ENCODE peak calls at places on chromosomes 6 and 20, in five cellular contexts. One of them, this sample, is unnamed.

GRCh38 chr20:23205221-23205620 is 119.1 kb upstream of the CD93 start:
- DNase-seq in HCT116: no peak
- DNase-seq in HepG2: no peak
- DNase-seq in H1: no peak
- DNase-seq in K562: no peak
- DNase-seq in this sample: no peak

GRCh38 chr20:17465236-17465635 is 65.9 kb downstream of the BFSP1 start:
- DNase-seq in HCT116: no peak
- DNase-seq in H1: no peak
- DNase-seq in K562: no peak
- DNase-seq in HepG2: no peak
- DNase-seq in this sample: no peak

GRCh38 chr6:10384719-10385511 is 30.0 kb downstream of the TFAP2A start:
- DNase-seq in K562: no peak
- DNase-seq in HepG2: no peak
- DNase-seq in H1: no peak
- DNase-seq in HCT116: no peak
- DNase-seq in this sample: no peak

GRCh38 chr20:13493143-13493542 is 145.6 kb downstream of the TASP1 start:
- DNase-seq in H1: no peak
- DNase-seq in HCT116: no peak
- DNase-seq in K562: no peak
- DNase-seq in HepG2: no peak
- DNase-seq in this sample: no peak

GRCh38 chr20:14790771-14791517 is 453.5 kb upstream of the FLRT3 start:
- DNase-seq in HCT116: no peak
- DNase-seq in HepG2: no peak
- DNase-seq in K562: no peak
- DNase-seq in H1: no peak
- DNase-seq in this sample: no peak

GRCh38 chr6:79373880-79374279 is 139.4 kb upstream of the HMGN3 start:
- DNase-seq in K562: no peak
- DNase-seq in H1: no peak
- DNase-seq in HCT116: no peak
- DNase-seq in HepG2: no peak
- DNase-seq in this sample: no peak

GRCh38 chr6:110331383-110331782 is 26.8 kb downstream of the METTL24 start:
- DNase-seq in H1: no peak
- DNase-seq in HepG2: no peak
- DNase-seq in K562: no peak
- DNase-seq in HCT116: no peak
- DNase-seq in this sample: no peak

GRCh38 chr20:50508171-50508761 is 1.9 kb upstream of the PTPN1 start:
- DNase-seq in HepG2: peak
- DNase-seq in K562: no peak
- DNase-seq in HCT116: no peak
- DNase-seq in H1: no peak
- DNase-seq in this sample: no peak

GRCh38 chr20:56552911-56553629 is 20.0 kb downstream of the FAM209B start:
- DNase-seq in K562: no peak
- DNase-seq in H1: no peak
- DNase-seq in HCT116: no peak
- DNase-seq in HepG2: no peak
- DNase-seq in this sample: no peak

GRCh38 chr6:149454405-149454848 is 30.4 kb downstream of the ZC3H12D start:
- DNase-seq in HCT116: no peak
- DNase-seq in HepG2: no peak
- DNase-seq in K562: no peak
- DNase-seq in H1: no peak
- DNase-seq in this sample: no peak

GRCh38 chr20:30511322-30512030 is 746.0 kb upstream of the DEFB115 start:
- DNase-seq in HCT116: no peak
- DNase-seq in HepG2: no peak
- DNase-seq in H1: no peak
- DNase-seq in K562: no peak
- DNase-seq in this sample: no peak

GRCh38 chr20:63188159-63188442 is 27.8 kb downstream of the YTHDF1 start:
- DNase-seq in HepG2: no peak
- DNase-seq in HCT116: no peak
- DNase-seq in H1: no peak
- DNase-seq in K562: no peak
- DNase-seq in this sample: no peak

GRCh38 chr20:63626424-63627128 is at the start of gene GMEB2:
- DNase-seq in K562: peak
- DNase-seq in H1: no peak
- DNase-seq in HepG2: peak
- DNase-seq in HCT116: peak
- DNase-seq in this sample: no peak

GRCh38 chr6:18507018-18507415 is 119.9 kb downstream of the RNF144B start:
- DNase-seq in K562: no peak
- DNase-seq in HepG2: no peak
- DNase-seq in H1: no peak
- DNase-seq in HCT116: no peak
- DNase-seq in this sample: no peak

GRCh38 chr6:70145178-70145577 is 157.7 kb downstream of the COL9A1 start:
- DNase-seq in K562: no peak
- DNase-seq in HCT116: no peak
- DNase-seq in H1: no peak
- DNase-seq in HepG2: no peak
- DNase-seq in this sample: no peak

GRCh38 chr6:12896208-12896733 is 179.7 kb downstream of the PHACTR1 start:
- DNase-seq in K562: no peak
- DNase-seq in HCT116: no peak
- DNase-seq in HepG2: no peak
- DNase-seq in H1: no peak
- DNase-seq in this sample: no peak

GRCh38 chr6:159093608-159094443 is 49.0 kb upstream of the TAGAP start:
- DNase-seq in H1: no peak
- DNase-seq in HCT116: no peak
- DNase-seq in K562: no peak
- DNase-seq in HepG2: no peak
- DNase-seq in this sample: no peak

GRCh38 chr6:136600818-136601217 is 50.6 kb upstream of the MAP7 start:
- DNase-seq in H1: no peak
- DNase-seq in HCT116: no peak
- DNase-seq in K562: no peak
- DNase-seq in HepG2: no peak
- DNase-seq in this sample: no peak

GRCh38 chr6:9408718-9409117 is 973.4 kb upstream of the SLC35B3 start:
- DNase-seq in HepG2: no peak
- DNase-seq in K562: no peak
- DNase-seq in HCT116: no peak
- DNase-seq in H1: no peak
- DNase-seq in this sample: no peak

GRCh38 chr20:4592316-4593148 is 129.2 kb upstream of the PRND start:
- DNase-seq in H1: no peak
- DNase-seq in K562: peak
- DNase-seq in HepG2: peak
- DNase-seq in HCT116: no peak
- DNase-seq in this sample: no peak

GRCh38 chr6:144344651-144345050 is 59.5 kb downstream of the UTRN start:
- DNase-seq in H1: no peak
- DNase-seq in HepG2: no peak
- DNase-seq in K562: no peak
- DNase-seq in HCT116: no peak
- DNase-seq in this sample: no peak

GRCh38 chr6:44037847-44038542 is 89.3 kb downstream of the MRPL14 start:
- DNase-seq in HepG2: no peak
- DNase-seq in HCT116: no peak
- DNase-seq in H1: no peak
- DNase-seq in K562: no peak
- DNase-seq in this sample: no peak

GRCh38 chr20:62069741-62070216 is 4.1 kb upstream of the TAF4 start:
- DNase-seq in H1: no peak
- DNase-seq in HepG2: no peak
- DNase-seq in K562: no peak
- DNase-seq in HCT116: no peak
- DNase-seq in this sample: no peak

GRCh38 chr20:4018015-4018748 is 2.8 kb upstream of the RNF24 start:
- DNase-seq in HCT116: no peak
- DNase-seq in K562: no peak
- DNase-seq in HepG2: no peak
- DNase-seq in H1: no peak
- DNase-seq in this sample: no peak

GRCh38 chr6:41358503-41358902 is 23.1 kb downstream of the NCR2 start:
- DNase-seq in HepG2: no peak
- DNase-seq in HCT116: no peak
- DNase-seq in H1: no peak
- DNase-seq in K562: no peak
- DNase-seq in this sample: no peak

GRCh38 chr6:137869781-137870180 is 2.7 kb downstream of the TNFAIP3 start:
- DNase-seq in K562: no peak
- DNase-seq in HCT116: no peak
- DNase-seq in HepG2: no peak
- DNase-seq in H1: no peak
- DNase-seq in this sample: no peak

GRCh38 chr20:12372557-12372956 is 454.9 kb downstream of the BTBD3 start:
- DNase-seq in K562: no peak
- DNase-seq in HepG2: peak
- DNase-seq in H1: no peak
- DNase-seq in HCT116: no peak
- DNase-seq in this sample: no peak

GRCh38 chr20:25278636-25279361 is 30.9 kb downstream of the PYGB start:
- DNase-seq in HCT116: no peak
- DNase-seq in K562: no peak
- DNase-seq in HepG2: no peak
- DNase-seq in H1: no peak
- DNase-seq in this sample: no peak

GRCh38 chr6:169911264-169912263 is 160.1 kb downstream of the ERMARD start:
- DNase-seq in K562: no peak
- DNase-seq in HepG2: no peak
- DNase-seq in H1: no peak
- DNase-seq in HCT116: no peak
- DNase-seq in this sample: no peak

GRCh38 chr20:47358052-47358671 is 1.7 kb upstream of the ZMYND8 start:
- DNase-seq in HepG2: peak
- DNase-seq in K562: no peak
- DNase-seq in H1: no peak
- DNase-seq in HCT116: no peak
- DNase-seq in this sample: no peak
- H3K9ac ChIP-seq in HepG2: peak
- H3K9ac ChIP-seq in K562: peak
- H3K9ac ChIP-seq in H1: peak
- H3K9ac ChIP-seq in HCT116: peak
- H3K9ac ChIP-seq in this sample: peak

DNA sequence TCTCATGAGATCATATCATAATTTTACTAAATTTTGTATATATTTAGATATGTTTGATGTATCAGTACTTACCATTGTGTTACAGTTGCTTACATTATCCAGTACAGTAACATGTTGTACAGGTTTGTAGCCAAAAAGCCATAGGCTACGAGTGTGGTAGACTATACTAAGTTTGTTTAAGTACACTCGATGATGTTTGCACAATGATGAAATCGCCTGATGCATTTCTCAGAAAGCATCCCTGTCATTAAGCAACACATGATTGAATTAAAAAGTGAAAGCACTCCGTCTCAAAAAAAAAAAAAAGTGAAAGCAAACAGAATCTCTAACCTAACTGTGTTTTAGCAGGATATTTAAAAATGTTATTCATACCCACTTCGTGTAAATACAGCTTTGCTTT is 104.9 kb upstream of the TFAP2D start:
- DNase-seq in HCT116: no peak
- DNase-seq in K562: no peak
- DNase-seq in H1: no peak
- DNase-seq in HepG2: no peak
- DNase-seq in this sample: no peak
- TF ChIP-seq YY1 in HCT116: no peak
- TF ChIP-seq YY1 in K562: no peak
- TF ChIP-seq YY1 in H1: no peak
- TF ChIP-seq YY1 in HepG2: no peak
- TF ChIP-seq YY1 in this sample: no peak

DNA sequence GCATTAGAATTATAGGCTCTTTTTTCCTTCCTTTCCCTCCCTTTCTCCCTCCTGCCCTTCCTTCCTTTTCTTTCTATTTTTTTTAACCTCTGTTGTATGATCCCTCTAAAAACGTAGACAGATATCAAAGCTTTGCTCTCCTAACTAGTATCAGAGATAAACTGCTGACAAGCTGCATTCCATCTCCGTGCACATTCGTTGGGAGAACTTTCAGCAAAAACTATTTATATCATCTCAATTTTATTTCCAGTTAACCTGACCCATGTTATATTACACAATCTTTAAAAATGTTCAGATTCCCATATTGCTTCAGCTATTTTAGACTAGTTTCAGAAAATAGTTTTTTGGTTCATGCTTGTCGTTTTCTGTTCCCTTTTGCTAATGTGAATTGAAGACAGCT is 47.3 kb downstream of the RNF217 start:
- DNase-seq in HepG2: no peak
- DNase-seq in K562: no peak
- DNase-seq in HCT116: no peak
- DNase-seq in H1: no peak
- DNase-seq in this sample: no peak
- H3K9ac ChIP-seq in HepG2: no peak
- H3K9ac ChIP-seq in K562: no peak
- H3K9ac ChIP-seq in HCT116: no peak
- H3K9ac ChIP-seq in H1: no peak
- H3K9ac ChIP-seq in this sample: no peak

GRCh38 chr6:119483936-119484335 is 134.4 kb upstream of the MAN1A1 start:
- DNase-seq in K562: peak
- DNase-seq in H1: no peak
- DNase-seq in HCT116: no peak
- DNase-seq in HepG2: no peak
- DNase-seq in this sample: no peak

GRCh38 chr6:119481981-119482380 is 132.4 kb upstream of the MAN1A1 start:
- DNase-seq in K562: no peak
- DNase-seq in HepG2: no peak
- DNase-seq in H1: no peak
- DNase-seq in HCT116: no peak
- DNase-seq in this sample: no peak

GRCh38 chr6:119481098-119481497 is 131.5 kb upstream of the MAN1A1 start:
- DNase-seq in K562: no peak
- DNase-seq in HepG2: no peak
- DNase-seq in H1: no peak
- DNase-seq in HCT116: no peak
- DNase-seq in this sample: no peak

GRCh38 chr6:119482850-119483285 is 133.3 kb upstream of the MAN1A1 start:
- DNase-seq in HepG2: no peak
- DNase-seq in H1: no peak
- DNase-seq in HCT116: no peak
- DNase-seq in K562: peak
- DNase-seq in this sample: no peak

DNA sequence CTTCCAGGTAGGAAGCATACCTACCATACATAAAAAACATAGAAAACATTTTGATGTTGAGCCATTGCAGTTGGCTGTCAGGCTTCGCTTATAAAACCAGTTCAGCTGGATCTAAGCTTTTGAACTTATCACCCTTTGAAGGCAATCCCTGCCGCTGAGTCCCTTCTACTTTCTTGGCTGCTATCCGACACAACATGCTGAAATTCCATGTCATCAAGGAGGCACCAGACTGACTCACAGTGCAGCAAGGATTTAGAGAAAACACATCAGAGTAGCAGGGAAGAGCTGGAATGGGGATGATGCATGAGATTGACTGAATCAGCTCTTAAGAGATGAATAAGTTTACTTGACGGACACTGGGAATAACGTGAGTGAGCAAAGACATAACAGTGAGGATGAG is 135.0 kb upstream of the MAN1A1 start:
- DNase-seq in K562: no peak
- DNase-seq in H1: no peak
- DNase-seq in HCT116: peak
- DNase-seq in HepG2: no peak
- DNase-seq in this sample: no peak
- TF ChIP-seq YY1 in K562: no peak
- TF ChIP-seq YY1 in H1: no peak
- TF ChIP-seq YY1 in HCT116: peak
- TF ChIP-seq YY1 in HepG2: no peak
- TF ChIP-seq YY1 in this sample: no peak

This sample was measured in NT2/D1.